ENCODE peak calls at places on chromosomes 2 and 18, in six cellular contexts. M is A549, H is IMR-90, N is HepG2, U is K562, X is GM12878. A is an unnamed sample.

GRCh38 chr2:131052741-131053263 is 40.5 kb downstream of the FAM168B start:
- DNase-seq in N (no peak), H (no peak), X (no peak), M (no peak), U (no peak), A (no peak)

GRCh38 chr2:234950730-234951385 is 959 bp upstream of the SH3BP4 start:
- DNase-seq in M (no peak), H (peak; percentile 64), U (no peak), N (no peak), X (no peak), A (peak; percentile 47)

GRCh38 chr2:196213252-196213651 is 41.9 kb upstream of the STK17B start:
- DNase-seq in X (no peak), M (no peak), H (no peak), N (no peak), U (no peak), A (no peak)

GRCh38 chr18:25229080-25229479 is 122.9 kb downstream of the ZNF521 start:
- DNase-seq in X (no peak), N (no peak), U (peak; percentile 79), H (peak; percentile 81), M (no peak), A (no peak)

GRCh38 chr2:38598991-38599295 is 3.8 kb downstream of the HNRNPLL start:
- DNase-seq in X (no peak), H (peak; percentile 51), N (peak; percentile 39), U (no peak), M (no peak), A (no peak)

GRCh38 chr2:13682878-13683277 is 949.6 kb upstream of the LRATD1 start:
- DNase-seq in U (no peak), N (no peak), X (no peak), M (no peak), H (peak; percentile 45), A (no peak)

GRCh38 chr18:3902676-3903075 is 452.7 kb downstream of the TGIF1 start:
- DNase-seq in U (no peak), M (no peak), H (peak; percentile 50), N (no peak), X (no peak), A (no peak)

GRCh38 chr2:28507806-28508764 is 12.2 kb downstream of the PLB1 start:
- DNase-seq in X (no peak), H (peak; percentile 17), U (peak; percentile 61), N (peak; percentile 34), M (peak; percentile 33), A (no peak)

GRCh38 chr2:12263730-12264129 is 453.0 kb upstream of the TRIB2 start:
- DNase-seq in N (no peak), M (no peak), X (no peak), U (no peak), H (no peak), A (no peak)

GRCh38 chr2:148860037-148860436 is 15.0 kb upstream of the KIF5C start:
- DNase-seq in N (no peak), X (no peak), M (no peak), U (no peak), H (no peak), A (no peak)

GRCh38 chr18:55236150-55236931 is 277.1 kb upstream of the CCDC68 start:
- DNase-seq in H (peak; percentile 38), M (no peak), U (no peak), N (no peak), X (no peak), A (no peak)

GRCh38 chr2:45458909-45459563 is 152.0 kb downstream of the SRBD1 start:
- DNase-seq in H (peak; percentile 64), N (peak; percentile 19), X (no peak), M (peak; percentile 33), U (peak; percentile 24), A (no peak)

GRCh38 chr2:25566694-25567093 is 106.7 kb downstream of the DTNB start:
- DNase-seq in N (no peak), H (peak; percentile 48), M (no peak), X (peak; percentile 75), U (no peak), A (no peak)

GRCh38 chr2:122033796-122034195 is 278.3 kb downstream of the TSN start:
- DNase-seq in N (no peak), U (no peak), M (no peak), X (no peak), H (no peak), A (no peak)

GRCh38 chr2:105836840-105837692 is 92.4 kb downstream of the NCK2 start:
- DNase-seq in H (no peak), N (no peak), M (no peak), X (no peak), U (no peak), A (no peak)

GRCh38 chr18:7084766-7085080 is 32.9 kb downstream of the LAMA1 start:
- DNase-seq in N (no peak), H (peak; percentile 86), X (no peak), U (no peak), M (no peak), A (no peak)

GRCh38 chr2:148021059-148021985 is at the start of gene MBD5:
- DNase-seq in U (peak; percentile 47), X (peak; percentile 45), H (peak; percentile 58), M (peak; percentile 6), N (peak; percentile 35), A (no peak)

GRCh38 chr18:903703-904102 is 968 bp upstream of the ADCYAP1 start:
- DNase-seq in N (no peak), U (peak; percentile 76), H (peak; percentile 10), X (no peak), M (no peak), A (peak; percentile 40)

GRCh38 chr2:15968280-15969178 is 28.2 kb downstream of the MYCN start:
- DNase-seq in H (no peak), X (no peak), M (no peak), U (no peak), N (no peak), A (no peak)

GRCh38 chr18:10477121-10477862 is 22.9 kb downstream of the APCDD1 start:
- DNase-seq in H (no peak), X (no peak), M (no peak), U (no peak), N (no peak), A (no peak)

GRCh38 chr18:8868779-8869415 is 163.5 kb downstream of the MTCL1 start:
- DNase-seq in X (no peak), H (no peak), M (no peak), U (no peak), N (no peak), A (no peak)

GRCh38 chr18:74497778-74498177 is 1.6 kb downstream of the CNDP2 start:
- DNase-seq in X (no peak), M (no peak), N (no peak), H (no peak), U (no peak), A (no peak)

GRCh38 chr2:166239548-166239947 is 111.7 kb upstream of the SCN1A start:
- DNase-seq in X (no peak), U (peak; percentile 56), M (peak; percentile 6), H (peak; percentile 96), N (no peak), A (no peak)

DNA sequence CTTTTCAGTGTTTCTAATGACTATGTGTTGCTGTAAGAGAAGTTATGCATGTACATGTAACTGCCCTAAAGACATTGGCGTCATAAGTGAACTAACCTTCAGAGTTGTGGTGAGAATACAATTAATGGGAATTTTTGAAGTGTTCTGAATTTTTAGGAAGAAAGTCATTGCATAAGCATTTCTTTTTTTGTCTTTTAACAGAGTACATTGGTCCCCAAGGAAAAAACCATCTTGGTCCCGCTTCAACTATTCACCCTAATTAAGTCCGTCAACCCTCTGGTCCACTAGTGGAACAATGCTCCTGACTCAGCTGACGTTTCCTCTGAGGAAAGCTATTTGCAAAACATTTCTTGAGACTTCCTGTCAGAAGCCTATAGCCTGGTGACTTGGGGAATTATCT is 41.1 kb upstream of the VIT start:
- DNase-seq in X (no peak), M (no peak), U (no peak), H (peak; percentile 48), N (no peak), A (no peak)
- TF ChIP-seq BHLHE40 in X (no peak), M (no peak), U (no peak), H (no peak), N (no peak), A (no peak)

GRCh38 chr2:163475815-163476214 is 260.0 kb downstream of the FIGN start:
- DNase-seq in H (no peak), X (no peak), U (no peak), M (no peak), N (no peak), A (no peak)

GRCh38 chr2:163469561-163469962 is 266.2 kb downstream of the FIGN start:
- DNase-seq in H (no peak), X (no peak), N (no peak), U (no peak), M (no peak), A (no peak)

GRCh38 chr2:163471947-163472346 is 263.9 kb downstream of the FIGN start:
- DNase-seq in M (peak; percentile 3), U (no peak), H (peak; percentile 3), X (no peak), N (peak; percentile 3), A (peak; percentile 15)

GRCh38 chr2:163479599-163479998 is 256.2 kb downstream of the FIGN start:
- DNase-seq in H (no peak), N (no peak), U (no peak), M (no peak), X (no peak), A (no peak)

DNA sequence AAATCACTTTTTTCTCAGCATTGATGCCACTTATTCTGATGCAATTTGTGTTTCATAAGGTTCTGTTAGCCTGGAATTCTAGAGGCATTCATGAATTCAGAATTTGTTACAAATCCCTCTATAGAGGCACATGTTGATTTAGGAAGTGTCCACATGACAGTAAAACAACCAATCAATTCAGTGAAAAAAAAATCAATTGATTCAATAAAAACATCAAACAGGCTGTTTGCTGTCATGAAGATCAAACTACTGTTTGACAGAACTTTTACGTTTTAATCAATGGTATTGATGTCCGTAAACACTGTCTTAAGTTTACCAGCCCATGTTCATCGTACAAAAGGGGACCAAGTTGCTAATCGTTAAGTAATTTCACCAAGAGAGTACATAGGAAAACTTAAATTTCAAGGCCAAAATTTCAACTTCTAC is 261.5 kb downstream of the FIGN start:
- DNase-seq in U (no peak), N (peak; percentile 12), M (no peak), X (no peak), H (no peak), A (no peak)
- TF ChIP-seq BHLHE40 in U (no peak), N (peak; percentile 49), M (no peak), X (no peak), H (no peak), A (no peak)

GRCh38 chr18:28015671-28016070 is 161.3 kb downstream of the CDH2 start:
- DNase-seq in M (no peak), X (no peak), U (no peak), N (no peak), H (no peak), A (no peak)

GRCh38 chr18:28018361-28018760 is 158.6 kb downstream of the CDH2 start:
- DNase-seq in M (no peak), U (no peak), X (no peak), H (no peak), N (no peak), A (no peak)

GRCh38 chr18:28009589-28009988 is 167.3 kb downstream of the CDH2 start:
- DNase-seq in U (no peak), M (no peak), H (no peak), N (no peak), X (no peak), A (no peak)

GRCh38 chr18:28007841-28008240 is 169.1 kb downstream of the CDH2 start:
- DNase-seq in H (peak; percentile 18), M (no peak), X (no peak), N (no peak), U (no peak), A (no peak)

GRCh38 chr18:28013064-28013463 is 163.9 kb downstream of the CDH2 start:
- DNase-seq in X (no peak), N (peak; percentile 13), H (peak; percentile 23), U (no peak), M (no peak), A (no peak)
- TF ChIP-seq BHLHE40 in X (no peak), N (no peak), H (no peak), U (no peak), M (no peak), A (no peak)

GRCh38 chr2:20355131-20355530 is 4.5 kb upstream of the PUM2 start:
- DNase-seq in H (peak; percentile 55), U (no peak), N (peak; percentile 51), M (no peak), X (no peak), A (no peak)
- TF ChIP-seq BHLHE40 in H (no peak), U (no peak), N (no peak), M (no peak), X (no peak), A (no peak)

A was measured in HEK293T.